ENCODE peak calls at places on chromosome X, in six cellular contexts. One of them, this sample, is unnamed.

GRCh38 chrX:153863251-153863991 is 22.6 kb downstream of the L1CAM start:
- DNase-seq in CD4-positive, alpha-beta T cell: no peak
- DNase-seq in substantia nigra: no peak
- DNase-seq in GM12865: no peak
- DNase-seq in activated T-helper 1 cell treated with anti-CD3 and anti-CD28 coated beads, Interleukin-12 subunit alpha, Interleukin-12 subunit beta, Interleukin-2, Interleukin-4 antibody, amounts not matched to agents 30 ng/mL and 10 ng/mL and 1 ng/mL, durations not matched to agents 14 hours and 24 hours and 36 hours: no peak
- DNase-seq in amniotic epithelial cell: no peak
- DNase-seq in this sample: no peak

GRCh38 chrX:100048156-100048555 is 361.9 kb downstream of the PCDH19 start:
- DNase-seq in CD4-positive, alpha-beta T cell: no peak
- DNase-seq in substantia nigra: no peak
- DNase-seq in GM12865: no peak
- DNase-seq in activated T-helper 1 cell treated with anti-CD3 and anti-CD28 coated beads, Interleukin-12 subunit alpha, Interleukin-12 subunit beta, Interleukin-2, Interleukin-4 antibody, amounts not matched to agents 30 ng/mL and 10 ng/mL and 1 ng/mL, durations not matched to agents 14 hours and 24 hours and 36 hours: no peak
- DNase-seq in amniotic epithelial cell: no peak
- DNase-seq in this sample: no peak

GRCh38 chrX:123990602-123991001 is 29.1 kb downstream of the STAG2 start:
- DNase-seq in CD4-positive, alpha-beta T cell: no peak
- DNase-seq in substantia nigra: no peak
- DNase-seq in GM12865: no peak
- DNase-seq in activated T-helper 1 cell treated with anti-CD3 and anti-CD28 coated beads, Interleukin-12 subunit alpha, Interleukin-12 subunit beta, Interleukin-2, Interleukin-4 antibody, amounts not matched to agents 30 ng/mL and 10 ng/mL and 1 ng/mL, durations not matched to agents 14 hours and 24 hours and 36 hours: no peak
- DNase-seq in amniotic epithelial cell: no peak
- DNase-seq in this sample: no peak

GRCh38 chrX:11683057-11683456 is 17.3 kb upstream of the ARHGAP6 start:
- DNase-seq in CD4-positive, alpha-beta T cell: no peak
- DNase-seq in substantia nigra: no peak
- DNase-seq in GM12865: no peak
- DNase-seq in activated T-helper 1 cell treated with anti-CD3 and anti-CD28 coated beads, Interleukin-12 subunit alpha, Interleukin-12 subunit beta, Interleukin-2, Interleukin-4 antibody, amounts not matched to agents 30 ng/mL and 10 ng/mL and 1 ng/mL, durations not matched to agents 14 hours and 24 hours and 36 hours: no peak
- DNase-seq in amniotic epithelial cell: no peak
- DNase-seq in this sample: no peak

GRCh38 chrX:134990475-134991473 is at the start of gene SMIM10:
- DNase-seq in CD4-positive, alpha-beta T cell: no peak
- DNase-seq in substantia nigra: no peak
- DNase-seq in GM12865: peak
- DNase-seq in activated T-helper 1 cell treated with anti-CD3 and anti-CD28 coated beads, Interleukin-12 subunit alpha, Interleukin-12 subunit beta, Interleukin-2, Interleukin-4 antibody, amounts not matched to agents 30 ng/mL and 10 ng/mL and 1 ng/mL, durations not matched to agents 14 hours and 24 hours and 36 hours: peak
- DNase-seq in amniotic epithelial cell: peak
- DNase-seq in this sample: no peak

GRCh38 chrX:80423744-80424143 is 3.5 kb downstream of the TENT5D start:
- DNase-seq in CD4-positive, alpha-beta T cell: no peak
- DNase-seq in substantia nigra: no peak
- DNase-seq in GM12865: no peak
- DNase-seq in activated T-helper 1 cell treated with anti-CD3 and anti-CD28 coated beads, Interleukin-12 subunit alpha, Interleukin-12 subunit beta, Interleukin-2, Interleukin-4 antibody, amounts not matched to agents 30 ng/mL and 10 ng/mL and 1 ng/mL, durations not matched to agents 14 hours and 24 hours and 36 hours: no peak
- DNase-seq in amniotic epithelial cell: no peak
- DNase-seq in this sample: no peak

GRCh38 chrX:13151806-13152510 is 107.5 kb upstream of the FAM9C start:
- DNase-seq in CD4-positive, alpha-beta T cell: peak
- DNase-seq in substantia nigra: no peak
- DNase-seq in GM12865: no peak
- DNase-seq in activated T-helper 1 cell treated with anti-CD3 and anti-CD28 coated beads, Interleukin-12 subunit alpha, Interleukin-12 subunit beta, Interleukin-2, Interleukin-4 antibody, amounts not matched to agents 30 ng/mL and 10 ng/mL and 1 ng/mL, durations not matched to agents 14 hours and 24 hours and 36 hours: peak
- DNase-seq in amniotic epithelial cell: peak
- DNase-seq in this sample: no peak

GRCh38 chrX:47645530-47645929 is 4.8 kb downstream of the ELK1 start:
- DNase-seq in CD4-positive, alpha-beta T cell: no peak
- DNase-seq in substantia nigra: no peak
- DNase-seq in GM12865: no peak
- DNase-seq in activated T-helper 1 cell treated with anti-CD3 and anti-CD28 coated beads, Interleukin-12 subunit alpha, Interleukin-12 subunit beta, Interleukin-2, Interleukin-4 antibody, amounts not matched to agents 30 ng/mL and 10 ng/mL and 1 ng/mL, durations not matched to agents 14 hours and 24 hours and 36 hours: no peak
- DNase-seq in amniotic epithelial cell: peak
- DNase-seq in this sample: no peak

GRCh38 chrX:46803140-46803539 is 33.7 kb upstream of the RP2 start:
- DNase-seq in CD4-positive, alpha-beta T cell: no peak
- DNase-seq in substantia nigra: no peak
- DNase-seq in GM12865: peak
- DNase-seq in activated T-helper 1 cell treated with anti-CD3 and anti-CD28 coated beads, Interleukin-12 subunit alpha, Interleukin-12 subunit beta, Interleukin-2, Interleukin-4 antibody, amounts not matched to agents 30 ng/mL and 10 ng/mL and 1 ng/mL, durations not matched to agents 14 hours and 24 hours and 36 hours: no peak
- DNase-seq in amniotic epithelial cell: peak
- DNase-seq in this sample: no peak

GRCh38 chrX:134548257-134548732 is 88.3 kb downstream of the HPRT1 start:
- DNase-seq in CD4-positive, alpha-beta T cell: no peak
- DNase-seq in substantia nigra: no peak
- DNase-seq in GM12865: peak
- DNase-seq in activated T-helper 1 cell treated with anti-CD3 and anti-CD28 coated beads, Interleukin-12 subunit alpha, Interleukin-12 subunit beta, Interleukin-2, Interleukin-4 antibody, amounts not matched to agents 30 ng/mL and 10 ng/mL and 1 ng/mL, durations not matched to agents 14 hours and 24 hours and 36 hours: peak
- DNase-seq in amniotic epithelial cell: no peak
- DNase-seq in this sample: no peak

This sample was measured in hippocampal formation.